ENCODE peak calls at places on chromosomes 5 and 9, in eight cellular contexts. W is A549, X is upper lobe of left lung, K is lower leg skin, B is heart left ventricle, Q is sigmoid colon, P is body of pancreas, Z is thyroid gland. F is an unnamed sample.

GRCh38 chr5:55176176-55176818 is 3.3 kb upstream of the CDC20B start:
- DNase-seq in W (peak; percentile 70), X (no peak), K (no peak), B (peak; percentile 28), Q (no peak), P (peak; percentile 81), Z (peak; percentile 74), F (peak; percentile 21)

GRCh38 chr9:76576344-76576743 is 117.4 kb downstream of the GCNT1 start:
- DNase-seq in W (no peak), X (peak; percentile 71), K (no peak), B (peak; percentile 51), Q (peak; percentile 68), P (no peak), Z (no peak), F (no peak)

GRCh38 chr5:96114736-96115466 is 153.2 kb upstream of the ELL2 start:
- DNase-seq in W (no peak), X (no peak), K (no peak), B (no peak), Q (no peak), P (no peak), Z (no peak), F (no peak)

GRCh38 chr5:132055808-132056609 is 4.4 kb upstream of the IL3 start:
- DNase-seq in W (no peak), X (no peak), K (peak; percentile 84), B (peak; percentile 24), Q (peak; percentile 61), P (peak; percentile 4), Z (peak; percentile 1), F (peak; percentile 82)

GRCh38 chr5:107370569-107370968 is 300.2 kb downstream of the EFNA5 start:
- DNase-seq in W (no peak), X (no peak), K (no peak), B (no peak), Q (no peak), P (no peak), Z (no peak), F (no peak)

GRCh38 chr9:22214497-22215031 is 205.5 kb upstream of the CDKN2B start:
- DNase-seq in W (no peak), X (no peak), K (no peak), B (no peak), Q (no peak), P (no peak), Z (no peak), F (no peak)

GRCh38 chr9:109755040-109755439 is 25.0 kb upstream of the PALM2AKAP2 start:
- DNase-seq in W (no peak), X (no peak), K (no peak), B (no peak), Q (no peak), P (no peak), Z (no peak), F (no peak)

GRCh38 chr5:103120607-103121200 is 603 bp downstream of the PPIP5K2 start:
- DNase-seq in W (no peak), X (peak; percentile 36), K (no peak), B (no peak), Q (no peak), P (peak; percentile 8), Z (no peak), F (no peak)

GRCh38 chr9:98328770-98329169 is 73.3 kb upstream of the TBC1D2 start:
- DNase-seq in W (no peak), X (no peak), K (peak; percentile 32), B (no peak), Q (no peak), P (no peak), Z (no peak), F (peak; percentile 81)

GRCh38 chr5:140926211-140926902 is at the start of gene PCDHAC1:
- DNase-seq in W (peak; percentile 84), X (peak; percentile 89), K (peak; percentile 93), B (peak; percentile 62), Q (peak; percentile 85), P (peak; percentile 92), Z (peak; percentile 91), F (no peak)

GRCh38 chr5:960551-960950 is 48.1 kb upstream of the NKD2 start:
- DNase-seq in W (no peak), X (no peak), K (no peak), B (peak; percentile 20), Q (no peak), P (peak; percentile 32), Z (no peak), F (no peak)

GRCh38 chr5:91910655-91911054 is 527.5 kb upstream of the ARRDC3 start:
- DNase-seq in W (no peak), X (no peak), K (no peak), B (no peak), Q (no peak), P (no peak), Z (no peak), F (no peak)

GRCh38 chr5:82019342-82020138 is 47.7 kb downstream of the ATG10 start:
- DNase-seq in W (no peak), X (no peak), K (no peak), B (no peak), Q (no peak), P (peak; percentile 13), Z (peak; percentile 46), F (no peak)

GRCh38 chr5:96706433-96707111 is 44.4 kb downstream of the CAST start:
- DNase-seq in W (no peak), X (no peak), K (no peak), B (no peak), Q (no peak), P (no peak), Z (no peak), F (no peak)

GRCh38 chr5:31064215-31064614 is 129.3 kb upstream of the CDH6 start:
- DNase-seq in W (no peak), X (no peak), K (no peak), B (no peak), Q (no peak), P (no peak), Z (no peak), F (no peak)

DNA sequence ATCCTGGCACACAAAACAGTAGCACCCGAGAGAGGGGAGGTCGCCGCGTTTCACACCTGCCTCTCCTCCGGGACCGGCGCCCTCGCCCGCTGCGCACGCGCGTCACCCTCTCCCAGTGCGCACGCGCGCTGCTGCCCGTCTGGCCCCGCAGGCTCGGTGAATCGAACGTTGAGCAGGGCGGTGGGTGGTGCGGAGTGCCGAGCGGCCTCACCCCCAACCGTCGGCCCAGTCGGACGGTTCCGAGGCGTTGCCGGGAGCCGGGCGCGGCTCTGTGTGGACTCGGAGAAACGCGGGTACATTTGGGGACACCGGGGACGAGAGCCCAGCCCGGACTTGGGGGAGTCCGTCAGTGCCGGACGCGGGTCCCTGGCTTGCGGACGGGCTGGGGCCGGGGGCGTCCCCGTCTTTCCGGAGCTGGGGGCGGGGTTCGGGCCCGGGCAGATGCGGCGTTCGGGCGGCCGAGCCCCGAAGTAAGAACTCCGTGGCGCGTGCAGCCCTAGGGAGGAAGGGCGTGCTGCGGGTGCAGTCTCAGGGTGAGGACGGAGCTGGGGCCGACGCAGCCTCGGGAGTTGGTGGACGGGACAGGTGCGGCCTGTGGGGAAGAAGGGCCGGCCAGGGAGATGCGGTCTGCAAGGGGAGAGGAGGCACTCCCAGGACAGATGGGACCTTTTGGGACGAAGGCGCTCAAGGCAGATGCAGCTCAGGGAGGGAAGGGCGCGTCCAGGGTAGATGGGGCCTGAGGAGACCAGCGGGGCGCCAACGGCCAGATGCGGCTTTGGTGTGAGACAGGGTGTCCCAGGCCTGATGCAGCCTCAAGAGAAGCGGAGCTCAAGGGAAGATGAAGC is at the start of gene POMT1:
- DNase-seq in W (peak; percentile 80), X (peak; percentile 86), K (peak; percentile 97), B (peak; percentile 92), Q (peak; percentile 93), P (peak; percentile 90), Z (peak; percentile 89), F (peak; percentile 95)
- TF ChIP-seq POLR2A in W (peak; percentile 84), X (no peak), K (no peak), B (peak; percentile 67), Q (peak; percentile 26), P (peak; percentile 48), Z (no peak), F (no peak)

DNA sequence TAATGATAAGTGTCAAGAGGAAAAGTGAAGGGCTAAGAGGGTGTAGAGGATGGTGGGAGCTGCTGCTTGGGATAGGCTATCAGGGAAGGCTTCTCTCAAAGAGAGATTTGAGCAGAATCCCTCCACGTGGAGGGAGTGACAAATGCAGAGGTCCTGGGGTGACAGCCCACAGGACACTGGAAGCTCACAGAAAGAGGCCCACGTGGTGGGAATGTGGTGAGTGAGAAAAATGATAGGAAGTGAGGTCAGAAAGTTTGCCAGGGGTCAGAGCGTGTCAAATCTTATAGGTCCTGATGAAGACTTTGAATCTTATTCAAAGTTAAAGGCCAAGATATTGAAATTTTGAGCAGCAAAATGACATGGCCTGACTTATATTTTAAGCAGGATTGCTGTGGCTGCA is 125.3 kb downstream of the EGFLAM start:
- DNase-seq in W (no peak), X (no peak), K (no peak), B (no peak), Q (no peak), P (no peak), Z (no peak), F (no peak)
- TF ChIP-seq POLR2A in W (no peak), X (no peak), K (no peak), B (no peak), Q (no peak), P (no peak), Z (no peak), F (no peak)

DNA sequence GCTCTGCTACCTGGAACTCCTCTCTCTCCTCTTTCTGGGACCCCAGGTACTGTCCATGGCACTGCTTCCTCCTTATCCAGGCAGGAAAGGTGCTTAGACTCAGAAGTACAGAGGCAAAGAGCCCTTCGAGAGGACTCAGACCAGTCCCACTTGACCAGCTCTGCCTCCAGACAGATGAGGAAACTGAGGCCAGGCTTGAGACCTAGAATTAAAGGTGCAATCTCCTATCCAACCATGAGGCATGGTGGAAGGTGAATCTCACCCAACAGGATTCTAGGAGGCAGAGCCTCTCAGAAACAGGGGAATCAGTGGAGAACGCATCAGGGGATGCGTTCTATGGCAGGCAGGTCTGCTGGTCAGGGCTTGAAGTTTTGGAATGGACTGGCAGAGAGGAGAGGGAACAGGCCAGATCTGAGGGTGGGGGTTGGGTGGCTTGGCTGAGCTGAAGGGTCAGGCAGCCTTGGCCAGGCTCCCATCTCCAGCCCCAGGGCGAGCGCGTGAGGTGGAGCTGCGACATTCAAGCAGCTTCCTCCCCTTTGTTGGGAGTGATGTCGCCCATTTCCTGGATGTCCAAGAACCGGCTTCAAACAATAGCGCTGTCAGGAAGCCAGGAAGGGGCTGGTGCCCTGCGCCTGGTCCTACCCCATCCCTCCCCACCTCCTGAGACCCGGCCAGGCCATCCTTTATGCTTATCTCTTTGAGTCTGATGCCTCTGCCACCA is 26.2 kb downstream of the NDUFA8 start:
- DNase-seq in W (no peak), X (peak; percentile 42), K (peak; percentile 86), B (peak; percentile 82), Q (peak; percentile 64), P (peak; percentile 23), Z (no peak), F (no peak)
- TF ChIP-seq POLR2A in W (no peak), X (no peak), K (no peak), B (no peak), Q (no peak), P (no peak), Z (no peak), F (no peak)

DNA sequence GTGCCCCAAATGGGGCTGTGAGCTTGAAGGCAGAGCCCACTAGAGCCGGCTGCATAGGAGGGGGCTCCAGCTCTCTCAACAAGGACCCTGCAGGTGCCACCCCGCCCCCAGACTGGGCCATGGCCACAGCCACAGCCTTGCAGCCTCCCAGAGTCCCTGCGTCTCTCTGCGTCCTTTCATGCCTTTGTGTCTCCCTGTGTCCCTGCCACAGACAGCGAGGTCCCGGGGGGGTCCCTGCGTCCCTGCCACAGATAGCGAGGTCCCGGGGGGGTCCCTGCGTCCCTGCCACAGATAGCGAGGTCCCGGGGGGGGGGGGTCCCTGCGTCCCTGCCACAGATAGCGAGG is 6.3 kb downstream of the NOXA1 start:
- DNase-seq in W (no peak), X (no peak), K (no peak), B (no peak), Q (no peak), P (no peak), Z (no peak), F (no peak)
- TF ChIP-seq POLR2A in W (no peak), X (no peak), K (no peak), B (no peak), Q (no peak), P (no peak), Z (no peak), F (no peak)